ENCODE peak calls at places on chromosomes 7 and 10, in five cellular contexts. V is body of pancreas; D is SK-N-SH; T is stimulated activated CD8-positive, alpha-beta memory T cell treated with anti-CD3 and anti-CD28 coated beads, Interleukin-4, amount 100 ng/mL, for 48 hours; P is NCI-H1092 treated with DMSO at 0.1 percent for 48 hours. B is an unnamed sample.

GRCh38 chr10:123496996-123497660 is 169.0 kb upstream of the GPR26 start:
- DNase-seq in V (no peak), D (no peak), P (peak), T (no peak), B (peak)

GRCh38 chr7:30144659-30145321 is 10.0 kb downstream of the MTURN start:
- DNase-seq in P (no peak), T (no peak), D (peak), V (no peak), B (no peak)

GRCh38 chr10:124157286-124157685 is 63.9 kb upstream of the CHST15 start:
- DNase-seq in T (no peak), P (no peak), V (no peak), D (no peak), B (no peak)

GRCh38 chr7:21028186-21028989 is 241.7 kb upstream of the SP8 start:
- DNase-seq in D (no peak), T (no peak), P (peak), V (no peak), B (peak)

GRCh38 chr7:90625051-90625450 is 28.9 kb downstream of the CDK14 start:
- DNase-seq in V (no peak), D (no peak), T (no peak), P (no peak), B (peak)

GRCh38 chr7:159328096-159328495 is 183.4 kb upstream of the VIPR2 start:
- DNase-seq in V (no peak), P (no peak), T (no peak), D (no peak), B (no peak)

GRCh38 chr10:99656199-99657064 is 2.9 kb upstream of the ENTPD7 start:
- DNase-seq in P (no peak), T (no peak), V (no peak), D (no peak), B (no peak)

GRCh38 chr10:102120142-102120986 is at the start of gene LDB1:
- DNase-seq in P (peak), V (peak), D (peak), T (peak), B (peak)

GRCh38 chr10:126199221-126199998 is 188.9 kb downstream of the ADAM12 start:
- DNase-seq in T (no peak), V (no peak), P (no peak), D (no peak), B (no peak)

GRCh38 chr7:135260930-135261721 is 27.5 kb downstream of the STRA8 start:
- DNase-seq in P (no peak), T (no peak), V (no peak), D (peak), B (peak)

GRCh38 chr10:4902571-4903011 is 60.6 kb upstream of the AKR1C1 start:
- DNase-seq in P (no peak), V (peak), D (no peak), T (peak), B (no peak)

GRCh38 chr10:125964558-125964957 is 68.2 kb downstream of the FANK1 start:
- DNase-seq in D (no peak), V (no peak), T (no peak), P (no peak), B (no peak)

GRCh38 chr10:865924-866576 is 65.5 kb downstream of the LARP4B start:
- DNase-seq in D (no peak), V (no peak), T (no peak), P (no peak), B (no peak)

GRCh38 chr10:86960863-86961434 is 2.5 kb downstream of the SNCG start:
- DNase-seq in P (no peak), T (no peak), V (no peak), D (no peak), B (no peak)

GRCh38 chr10:13371879-13372470 is 23.9 kb upstream of the SEPHS1 start:
- DNase-seq in T (peak), P (peak), V (peak), D (peak), B (peak)

GRCh38 chr7:115447495-115447894 is 525.6 kb downstream of the MDFIC start:
- DNase-seq in P (no peak), D (no peak), V (no peak), T (no peak), B (no peak)

GRCh38 chr10:57972783-57973182 is 294.9 kb downstream of the IPMK start:
- DNase-seq in V (no peak), T (no peak), D (no peak), P (no peak), B (no peak)

GRCh38 chr10:34906021-34906965 is 91.2 kb upstream of the PARD3 start:
- DNase-seq in V (no peak), D (peak), P (no peak), T (no peak), B (peak)

GRCh38 chr10:50216418-50216817 is 34.9 kb downstream of the ASAH2 start:
- DNase-seq in T (no peak), D (no peak), P (peak), V (no peak), B (no peak)

GRCh38 chr7:122219253-122219865 is 75.3 kb upstream of the AASS start:
- DNase-seq in D (peak), P (peak), V (no peak), T (no peak), B (no peak)

GRCh38 chr10:6399241-6399701 is 180.8 kb downstream of the PRKCQ start:
- DNase-seq in P (no peak), T (no peak), D (no peak), V (peak), B (peak)

GRCh38 chr10:24556746-24557742 is 166.6 kb downstream of the ARHGAP21 start:
- DNase-seq in T (no peak), P (no peak), D (peak), V (no peak), B (peak)

GRCh38 chr7:37728747-37729146 is 45.2 kb downstream of the GPR141 start:
- DNase-seq in V (no peak), P (no peak), T (no peak), D (no peak), B (peak)

GRCh38 chr7:75842836-75843446 is 29.3 kb upstream of the CCL24 start:
- DNase-seq in T (peak), D (no peak), V (no peak), P (no peak), B (peak)

GRCh38 chr7:48528689-48529088 is 357.4 kb downstream of the ABCA13 start:
- DNase-seq in V (no peak), T (no peak), P (no peak), D (no peak), B (peak)

GRCh38 chr10:49398000-49398861 is 2.3 kb upstream of the DRGX start:
- DNase-seq in V (peak), T (peak), P (no peak), D (peak), B (peak)

GRCh38 chr7:129859188-129859587 is 93.6 kb downstream of the UBE2H start:
- DNase-seq in D (no peak), P (no peak), T (no peak), V (no peak), B (no peak)

GRCh38 chr10:32357056-32357735 is 10.2 kb upstream of the EPC1 start:
- DNase-seq in V (no peak), T (no peak), D (no peak), P (no peak), B (no peak)

GRCh38 chr10:117391436-117392205 is 16.4 kb upstream of the PDZD8 start:
- DNase-seq in T (no peak), D (no peak), V (peak), P (no peak), B (peak)

GRCh38 chr7:73983437-73984164 is 44.4 kb upstream of the ELN start:
- DNase-seq in V (no peak), T (no peak), P (peak), D (peak), B (no peak)

GRCh38 chr7:8638076-8638475 is 204.7 kb downstream of the NXPH1 start:
- DNase-seq in V (peak), T (no peak), D (no peak), P (peak), B (no peak)

GRCh38 chr7:152081088-152081487 is 55.6 kb downstream of the GALNT11 start:
- DNase-seq in P (no peak), D (no peak), T (no peak), V (no peak), B (peak)

GRCh38 chr7:127644484-127644883 is 7.5 kb upstream of the SND1 start:
- DNase-seq in T (no peak), V (no peak), P (no peak), D (no peak), B (no peak)

GRCh38 chr10:132140167-132140925 is 46.4 kb upstream of the DPYSL4 start:
- DNase-seq in P (no peak), V (no peak), D (no peak), T (no peak), B (no peak)

GRCh38 chr7:75866497-75867389 is 12.1 kb upstream of the RHBDD2 start:
- DNase-seq in P (peak), V (peak), D (peak), T (peak), B (peak)

GRCh38 chr10:118501171-118501570 is 94.3 kb downstream of the PRLHR start:
- DNase-seq in V (no peak), D (no peak), P (no peak), T (no peak), B (no peak)

GRCh38 chr10:126242352-126243260 is 145.7 kb downstream of the ADAM12 start:
- DNase-seq in V (peak), D (peak), P (peak), T (no peak), B (no peak)

GRCh38 chr7:128236924-128237586 is 4.0 kb upstream of the LEP start:
- DNase-seq in P (no peak), D (no peak), T (peak), V (no peak), B (peak)